ENCODE peak calls at places on chromosomes 7 and 10, in four cellular contexts. One of them, this sample, is unnamed.

GRCh38 chr7:106613861-106614560 is 46.9 kb downstream of the CCDC71L start:
- DNase-seq in HepG2: no peak
- DNase-seq in HCT116: no peak
- DNase-seq in K562: no peak
- DNase-seq in this sample: no peak

GRCh38 chr10:29926649-29927048 is 132.7 kb downstream of the JCAD start:
- DNase-seq in K562: no peak
- DNase-seq in HepG2: no peak
- DNase-seq in HCT116: no peak
- DNase-seq in this sample: peak; percentile 10

GRCh38 chr7:55903985-55904759 is 16.9 kb downstream of the ZNF713 start:
- DNase-seq in K562: no peak
- DNase-seq in HCT116: no peak
- DNase-seq in HepG2: no peak
- DNase-seq in this sample: no peak

GRCh38 chr7:35697414-35698175 is 2.7 kb upstream of the HERPUD2 start:
- DNase-seq in HepG2: peak; percentile 38
- DNase-seq in HCT116: no peak
- DNase-seq in K562: no peak
- DNase-seq in this sample: no peak

GRCh38 chr10:5960070-5960972 is 17.0 kb downstream of the IL15RA start:
- DNase-seq in K562: peak; percentile 46
- DNase-seq in HepG2: no peak
- DNase-seq in HCT116: no peak
- DNase-seq in this sample: no peak

GRCh38 chr10:99742240-99742639 is 10.2 kb downstream of the CUTC start:
- DNase-seq in K562: no peak
- DNase-seq in HCT116: no peak
- DNase-seq in HepG2: no peak
- DNase-seq in this sample: no peak

GRCh38 chr7:139494835-139495568 is 11.5 kb upstream of the KLRG2 start:
- DNase-seq in K562: no peak
- DNase-seq in HCT116: no peak
- DNase-seq in HepG2: no peak
- DNase-seq in this sample: no peak

GRCh38 chr10:4984971-4985594 is 18.6 kb downstream of the AKR1C2 start:
- DNase-seq in HCT116: no peak
- DNase-seq in K562: no peak
- DNase-seq in HepG2: peak; percentile 26
- DNase-seq in this sample: peak; percentile 54

GRCh38 chr10:26729395-26729794 is 31.9 kb downstream of the PDSS1 start:
- DNase-seq in K562: no peak
- DNase-seq in HepG2: no peak
- DNase-seq in HCT116: no peak
- DNase-seq in this sample: no peak

GRCh38 chr7:45901566-45901965 is 13.3 kb downstream of the IGFBP1 start:
- DNase-seq in HCT116: no peak
- DNase-seq in K562: no peak
- DNase-seq in HepG2: no peak
- DNase-seq in this sample: no peak

GRCh38 chr10:103685880-103686669 is 169.3 kb downstream of the SH3PXD2A start:
- DNase-seq in HCT116: peak; percentile 32
- DNase-seq in HepG2: peak; percentile 36
- DNase-seq in K562: peak; percentile 72
- DNase-seq in this sample: peak; percentile 58

GRCh38 chr10:8159628-8160165 is 105.2 kb downstream of the GATA3 start:
- DNase-seq in HepG2: no peak
- DNase-seq in HCT116: no peak
- DNase-seq in K562: no peak
- DNase-seq in this sample: no peak

GRCh38 chr7:29957521-29957920 is 32.1 kb downstream of the SCRN1 start:
- DNase-seq in K562: no peak
- DNase-seq in HepG2: peak; percentile 4
- DNase-seq in HCT116: no peak
- DNase-seq in this sample: no peak

GRCh38 chr10:97683556-97684357 is 3.3 kb downstream of the AVPI1 start:
- DNase-seq in K562: no peak
- DNase-seq in HepG2: no peak
- DNase-seq in HCT116: no peak
- DNase-seq in this sample: peak; percentile 71

GRCh38 chr7:38367301-38367700 is 93.9 kb upstream of the TARP start:
- DNase-seq in HCT116: no peak
- DNase-seq in HepG2: no peak
- DNase-seq in K562: no peak
- DNase-seq in this sample: no peak

GRCh38 chr10:129799942-129800341 is 164.1 kb downstream of the EBF3 start:
- DNase-seq in HepG2: no peak
- DNase-seq in HCT116: no peak
- DNase-seq in K562: no peak
- DNase-seq in this sample: no peak

GRCh38 chr7:142110638-142111037 is 880 bp upstream of the MGAM2 start:
- DNase-seq in K562: no peak
- DNase-seq in HCT116: no peak
- DNase-seq in HepG2: peak; percentile 2
- DNase-seq in this sample: no peak

GRCh38 chr10:111098679-111099437 is 22.0 kb downstream of the ADRA2A start:
- DNase-seq in HepG2: no peak
- DNase-seq in K562: peak; percentile 11
- DNase-seq in HCT116: peak; percentile 19
- DNase-seq in this sample: no peak

GRCh38 chr7:111159426-111159825 is 68.5 kb downstream of the LRRN3 start:
- DNase-seq in HCT116: no peak
- DNase-seq in HepG2: no peak
- DNase-seq in K562: no peak
- DNase-seq in this sample: no peak

GRCh38 chr10:98569878-98570277 is 123.1 kb upstream of the HPS1 start:
- DNase-seq in HCT116: no peak
- DNase-seq in K562: no peak
- DNase-seq in HepG2: no peak
- DNase-seq in this sample: no peak

GRCh38 chr10:30383366-30383765 is 34.3 kb upstream of the MTPAP start:
- DNase-seq in HCT116: no peak
- DNase-seq in HepG2: no peak
- DNase-seq in K562: no peak
- DNase-seq in this sample: no peak

GRCh38 chr7:143069912-143070500 is 17.9 kb downstream of the OR6V1 start:
- DNase-seq in HCT116: no peak
- DNase-seq in HepG2: no peak
- DNase-seq in K562: no peak
- DNase-seq in this sample: no peak

GRCh38 chr10:75071164-75071489 is 40.3 kb upstream of the SAMD8 start:
- DNase-seq in HepG2: no peak
- DNase-seq in HCT116: no peak
- DNase-seq in K562: no peak
- DNase-seq in this sample: no peak

GRCh38 chr7:1644341-1645070 is 25.6 kb upstream of the ELFN1 start:
- DNase-seq in HCT116: no peak
- DNase-seq in K562: no peak
- DNase-seq in HepG2: peak; percentile 41
- DNase-seq in this sample: no peak

GRCh38 chr7:75537731-75538130 is 45.6 kb downstream of the SPDYE5 start:
- DNase-seq in K562: no peak
- DNase-seq in HepG2: no peak
- DNase-seq in HCT116: no peak
- DNase-seq in this sample: no peak

GRCh38 chr7:106772655-106773108 is 92.4 kb upstream of the PIK3CG start:
- DNase-seq in HCT116: peak; percentile 55
- DNase-seq in HepG2: no peak
- DNase-seq in K562: no peak
- DNase-seq in this sample: no peak

GRCh38 chr7:24573554-24574338 is 494 bp downstream of the PALS2 start:
- DNase-seq in HepG2: peak; percentile 14
- DNase-seq in K562: peak; percentile 77
- DNase-seq in HCT116: no peak
- DNase-seq in this sample: peak; percentile 51

GRCh38 chr10:13437026-13437555 is 89.0 kb upstream of the SEPHS1 start:
- DNase-seq in HCT116: no peak
- DNase-seq in K562: no peak
- DNase-seq in HepG2: no peak
- DNase-seq in this sample: no peak

GRCh38 chr10:66353422-66353821 is 572.4 kb upstream of the LRRTM3 start:
- DNase-seq in HCT116: no peak
- DNase-seq in K562: no peak
- DNase-seq in HepG2: no peak
- DNase-seq in this sample: no peak

GRCh38 chr7:82049442-82049841 is 279.6 kb upstream of the HGF start:
- DNase-seq in K562: no peak
- DNase-seq in HepG2: no peak
- DNase-seq in HCT116: no peak
- DNase-seq in this sample: no peak

GRCh38 chr10:71213127-71213616 is 802 bp downstream of the UNC5B start:
- DNase-seq in HCT116: peak; percentile 36
- DNase-seq in K562: no peak
- DNase-seq in HepG2: no peak
- DNase-seq in this sample: peak; percentile 88

GRCh38 chr10:91683976-91684375 is 51.1 kb upstream of the PPP1R3C start:
- DNase-seq in HCT116: no peak
- DNase-seq in HepG2: no peak
- DNase-seq in K562: no peak
- DNase-seq in this sample: no peak

GRCh38 chr7:80659120-80660055 is 20.9 kb downstream of the CD36 start:
- DNase-seq in HepG2: peak; percentile 26
- DNase-seq in K562: peak; percentile 28
- DNase-seq in HCT116: peak; percentile 31
- DNase-seq in this sample: peak; percentile 63

GRCh38 chr7:112770051-112770450 is 20.1 kb downstream of the TMEM168 start:
- DNase-seq in HCT116: no peak
- DNase-seq in HepG2: no peak
- DNase-seq in K562: no peak
- DNase-seq in this sample: peak; percentile 94

GRCh38 chr7:41777894-41778596 is 75.2 kb upstream of the INHBA start:
- DNase-seq in HCT116: no peak
- DNase-seq in HepG2: no peak
- DNase-seq in K562: no peak
- DNase-seq in this sample: no peak

GRCh38 chr10:92742331-92743228 is 52.8 kb downstream of the HHEX start:
- DNase-seq in HepG2: no peak
- DNase-seq in HCT116: no peak
- DNase-seq in K562: no peak
- DNase-seq in this sample: no peak

DNA sequence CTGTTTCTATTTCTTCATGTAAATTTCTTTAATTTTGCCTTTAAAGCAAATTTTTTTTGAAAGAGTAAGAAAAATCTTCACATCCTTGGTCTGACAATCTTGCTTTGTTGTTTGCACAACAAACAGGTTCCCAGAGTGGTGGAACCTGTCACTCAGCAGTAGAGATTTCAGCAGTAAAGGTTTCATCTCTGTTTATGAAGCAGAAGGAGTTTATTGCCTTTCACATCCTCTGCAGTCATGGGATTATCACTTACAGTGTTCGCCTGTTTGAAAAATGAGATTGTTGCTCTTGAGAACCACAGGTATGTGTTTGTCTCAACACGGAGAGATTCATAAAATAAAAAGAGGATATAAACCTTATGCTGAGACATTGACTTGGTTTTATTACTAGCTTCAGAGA is 342.6 kb downstream of the IPMK start:
- DNase-seq in HCT116: no peak
- DNase-seq in HepG2: no peak
- DNase-seq in K562: no peak
- DNase-seq in this sample: no peak
- TF ChIP-seq JUND in HCT116: no peak
- TF ChIP-seq JUND in HepG2: no peak
- TF ChIP-seq JUND in K562: no peak
- TF ChIP-seq JUND in this sample: no peak

GRCh38 chr10:14723052-14723689 is 51.5 kb downstream of the FAM107B start:
- DNase-seq in HepG2: no peak
- DNase-seq in HCT116: no peak
- DNase-seq in K562: no peak
- DNase-seq in this sample: no peak
- TF ChIP-seq JUND in HepG2: no peak
- TF ChIP-seq JUND in HCT116: no peak
- TF ChIP-seq JUND in K562: no peak
- TF ChIP-seq JUND in this sample: no peak

GRCh38 chr7:157523766-157524421 is 187.1 kb downstream of the DNAJB6 start:
- DNase-seq in HepG2: no peak
- DNase-seq in HCT116: no peak
- DNase-seq in K562: no peak
- DNase-seq in this sample: no peak

GRCh38 chr7:157522954-157523353 is 186.2 kb downstream of the DNAJB6 start:
- DNase-seq in HepG2: no peak
- DNase-seq in HCT116: no peak
- DNase-seq in K562: no peak
- DNase-seq in this sample: no peak

GRCh38 chr7:157522189-157522588 is 185.4 kb downstream of the DNAJB6 start:
- DNase-seq in K562: no peak
- DNase-seq in HepG2: no peak
- DNase-seq in HCT116: no peak
- DNase-seq in this sample: no peak

GRCh38 chr7:157524731-157525130 is 187.9 kb downstream of the DNAJB6 start:
- DNase-seq in K562: no peak
- DNase-seq in HepG2: no peak
- DNase-seq in HCT116: no peak
- DNase-seq in this sample: no peak

GRCh38 chr7:157523371-157523765 is 186.6 kb downstream of the DNAJB6 start:
- DNase-seq in K562: no peak
- DNase-seq in HCT116: no peak
- DNase-seq in HepG2: no peak
- DNase-seq in this sample: no peak
- TF ChIP-seq JUND in K562: no peak
- TF ChIP-seq JUND in HCT116: no peak
- TF ChIP-seq JUND in HepG2: no peak
- TF ChIP-seq JUND in this sample: no peak

GRCh38 chr10:94122247-94122646 is 128.5 kb downstream of the PLCE1 start:
- DNase-seq in HepG2: no peak
- DNase-seq in HCT116: no peak
- DNase-seq in K562: no peak
- DNase-seq in this sample: no peak

GRCh38 chr10:94125856-94126255 is 132.1 kb downstream of the PLCE1 start:
- DNase-seq in HCT116: no peak
- DNase-seq in HepG2: no peak
- DNase-seq in K562: no peak
- DNase-seq in this sample: no peak

DNA sequence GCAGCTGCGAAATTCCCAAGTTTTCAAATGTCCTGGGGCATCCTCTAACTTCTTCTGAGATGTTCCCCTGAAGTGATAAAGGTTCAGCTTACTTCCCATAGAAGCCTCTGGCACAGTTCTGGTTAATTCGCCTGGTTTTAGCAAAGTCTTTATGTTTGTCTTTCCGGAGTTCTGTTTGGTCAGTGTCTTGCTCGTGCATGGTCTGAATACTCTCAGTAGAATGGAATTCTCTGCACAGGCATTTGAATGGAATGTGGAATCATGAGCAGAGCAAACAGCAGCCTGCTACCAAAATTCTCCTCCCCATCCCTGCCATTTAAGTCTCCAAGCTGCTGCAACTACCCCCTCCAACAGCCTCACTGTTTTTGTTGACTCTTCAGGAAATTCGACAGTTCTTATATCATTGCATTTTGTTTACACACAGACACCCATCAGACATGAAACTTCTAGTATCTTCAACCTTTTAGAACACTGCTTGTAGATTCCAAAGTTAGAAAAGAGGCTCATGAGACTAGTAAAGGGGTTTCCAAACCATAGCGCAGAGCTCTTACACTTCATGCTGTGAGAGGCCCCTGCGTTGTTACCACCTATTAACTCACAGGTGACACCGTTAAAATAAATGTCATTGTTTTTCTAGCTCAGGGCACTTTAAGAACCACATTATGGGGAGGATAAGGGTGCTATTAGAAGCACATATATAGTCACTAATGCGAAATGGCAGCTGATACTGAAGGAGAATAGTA is 129.7 kb downstream of the PLCE1 start:
- DNase-seq in HepG2: peak; percentile 93
- DNase-seq in K562: no peak
- DNase-seq in HCT116: no peak
- DNase-seq in this sample: peak; percentile 94
- TF ChIP-seq JUND in HepG2: peak; percentile 25
- TF ChIP-seq JUND in K562: no peak
- TF ChIP-seq JUND in HCT116: no peak
- TF ChIP-seq JUND in this sample: peak; percentile 70